ENCODE peak calls at places on chromosomes 3 and 15, in seven cellular contexts. One of them, this sample, is unnamed.

GRCh38 chr15:25832158-25832557 is 31.0 kb downstream of the ATP10A start:
- DNase-seq in sigmoid colon: no peak
- DNase-seq in suprapubic skin: no peak
- DNase-seq in tibial nerve: no peak
- DNase-seq in stomach: no peak
- DNase-seq in transverse colon: no peak
- DNase-seq in A549: no peak
- DNase-seq in this sample: no peak

GRCh38 chr15:89494941-89495637 is 1.3 kb downstream of the RHCG start:
- DNase-seq in suprapubic skin: peak
- DNase-seq in A549: peak
- DNase-seq in transverse colon: peak
- DNase-seq in stomach: no peak
- DNase-seq in sigmoid colon: peak
- DNase-seq in tibial nerve: no peak
- DNase-seq in this sample: no peak

GRCh38 chr3:26963356-26963742 is 340.8 kb downstream of the LRRC3B start:
- DNase-seq in tibial nerve: no peak
- DNase-seq in transverse colon: no peak
- DNase-seq in stomach: no peak
- DNase-seq in sigmoid colon: no peak
- DNase-seq in A549: no peak
- DNase-seq in suprapubic skin: no peak
- DNase-seq in this sample: no peak

GRCh38 chr3:71926242-71926560 is 141.3 kb upstream of the PROK2 start:
- DNase-seq in transverse colon: peak
- DNase-seq in sigmoid colon: no peak
- DNase-seq in stomach: peak
- DNase-seq in A549: peak
- DNase-seq in suprapubic skin: no peak
- DNase-seq in tibial nerve: no peak
- DNase-seq in this sample: no peak

GRCh38 chr3:155744626-155745324 is at the start of gene PLCH1:
- DNase-seq in stomach: peak
- DNase-seq in sigmoid colon: peak
- DNase-seq in tibial nerve: peak
- DNase-seq in transverse colon: peak
- DNase-seq in suprapubic skin: peak
- DNase-seq in A549: peak
- DNase-seq in this sample: peak

GRCh38 chr3:5739949-5740348 is 552.4 kb downstream of the EDEM1 start:
- DNase-seq in transverse colon: no peak
- DNase-seq in stomach: no peak
- DNase-seq in suprapubic skin: no peak
- DNase-seq in sigmoid colon: no peak
- DNase-seq in A549: no peak
- DNase-seq in tibial nerve: no peak
- DNase-seq in this sample: no peak

GRCh38 chr15:38275951-38276350 is 23.3 kb downstream of the SPRED1 start:
- DNase-seq in transverse colon: no peak
- DNase-seq in sigmoid colon: no peak
- DNase-seq in tibial nerve: no peak
- DNase-seq in suprapubic skin: no peak
- DNase-seq in A549: no peak
- DNase-seq in stomach: no peak
- DNase-seq in this sample: no peak

GRCh38 chr3:146638718-146639117 is 33.6 kb upstream of the PLSCR5 start:
- DNase-seq in tibial nerve: no peak
- DNase-seq in stomach: no peak
- DNase-seq in transverse colon: no peak
- DNase-seq in A549: peak
- DNase-seq in sigmoid colon: no peak
- DNase-seq in suprapubic skin: no peak
- DNase-seq in this sample: no peak

GRCh38 chr3:159765025-159765859 is 223.4 kb upstream of the IL12A start:
- DNase-seq in sigmoid colon: peak
- DNase-seq in A549: peak
- DNase-seq in transverse colon: peak
- DNase-seq in stomach: peak
- DNase-seq in tibial nerve: peak
- DNase-seq in suprapubic skin: peak
- DNase-seq in this sample: peak
- TF ChIP-seq EP300 in sigmoid colon: no peak
- TF ChIP-seq EP300 in A549: no peak
- TF ChIP-seq EP300 in transverse colon: peak
- TF ChIP-seq EP300 in stomach: no peak
- TF ChIP-seq EP300 in tibial nerve: peak
- TF ChIP-seq EP300 in suprapubic skin: no peak
- TF ChIP-seq EP300 in this sample: no peak

DNA sequence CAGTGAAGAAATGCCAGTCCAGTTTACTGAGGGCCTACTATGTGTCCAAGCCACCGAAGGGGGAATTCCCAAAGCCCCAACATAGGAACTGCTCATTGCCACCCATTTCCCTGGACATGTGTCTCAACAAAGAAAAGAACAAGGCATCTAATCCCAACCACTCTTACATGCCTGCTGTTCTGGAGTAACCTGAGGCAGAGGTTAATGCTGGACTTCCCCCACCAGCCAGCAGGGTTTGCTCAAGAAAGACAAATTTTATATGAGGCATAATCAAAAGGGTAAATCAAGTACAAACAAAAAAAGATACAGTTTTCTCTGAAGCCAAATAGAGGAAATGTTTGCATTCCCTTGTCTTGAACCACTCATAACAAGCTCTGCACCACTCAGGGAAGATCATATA is 4.1 kb downstream of the ADCY5 start:
- DNase-seq in transverse colon: no peak
- DNase-seq in stomach: no peak
- DNase-seq in A549: no peak
- DNase-seq in suprapubic skin: no peak
- DNase-seq in sigmoid colon: no peak
- DNase-seq in tibial nerve: no peak
- DNase-seq in this sample: no peak
- H3K27ac ChIP-seq in transverse colon: peak
- H3K27ac ChIP-seq in stomach: peak
- H3K27ac ChIP-seq in A549: no peak
- H3K27ac ChIP-seq in suprapubic skin: no peak
- H3K27ac ChIP-seq in sigmoid colon: peak
- H3K27ac ChIP-seq in tibial nerve: no peak
- H3K27ac ChIP-seq in this sample: no peak

DNA sequence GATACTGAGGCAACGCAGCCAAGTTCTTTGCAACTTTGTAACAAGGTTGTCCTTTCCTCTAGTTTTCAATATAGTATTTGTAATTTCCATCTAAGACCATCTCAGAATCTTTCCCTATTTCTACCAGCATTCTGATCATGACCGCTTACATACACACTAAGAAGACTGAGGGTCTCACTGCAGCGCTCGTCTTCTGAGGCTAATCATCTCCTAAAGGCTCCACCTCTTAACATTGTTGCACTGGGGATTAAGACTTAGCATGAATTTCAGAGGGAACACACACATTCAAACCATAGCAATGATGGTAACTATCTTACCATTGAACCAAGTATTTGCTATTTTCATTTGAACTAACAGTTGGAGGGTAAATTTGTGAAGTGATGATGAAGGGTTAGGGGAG is 463.3 kb upstream of the CCDC54 start:
- DNase-seq in transverse colon: no peak
- DNase-seq in stomach: no peak
- DNase-seq in sigmoid colon: no peak
- DNase-seq in suprapubic skin: no peak
- DNase-seq in tibial nerve: no peak
- DNase-seq in A549: no peak
- DNase-seq in this sample: no peak
- TF ChIP-seq EP300 in transverse colon: no peak
- TF ChIP-seq EP300 in stomach: no peak
- TF ChIP-seq EP300 in sigmoid colon: no peak
- TF ChIP-seq EP300 in suprapubic skin: no peak
- TF ChIP-seq EP300 in tibial nerve: no peak
- TF ChIP-seq EP300 in A549: no peak
- TF ChIP-seq EP300 in this sample: no peak

DNA sequence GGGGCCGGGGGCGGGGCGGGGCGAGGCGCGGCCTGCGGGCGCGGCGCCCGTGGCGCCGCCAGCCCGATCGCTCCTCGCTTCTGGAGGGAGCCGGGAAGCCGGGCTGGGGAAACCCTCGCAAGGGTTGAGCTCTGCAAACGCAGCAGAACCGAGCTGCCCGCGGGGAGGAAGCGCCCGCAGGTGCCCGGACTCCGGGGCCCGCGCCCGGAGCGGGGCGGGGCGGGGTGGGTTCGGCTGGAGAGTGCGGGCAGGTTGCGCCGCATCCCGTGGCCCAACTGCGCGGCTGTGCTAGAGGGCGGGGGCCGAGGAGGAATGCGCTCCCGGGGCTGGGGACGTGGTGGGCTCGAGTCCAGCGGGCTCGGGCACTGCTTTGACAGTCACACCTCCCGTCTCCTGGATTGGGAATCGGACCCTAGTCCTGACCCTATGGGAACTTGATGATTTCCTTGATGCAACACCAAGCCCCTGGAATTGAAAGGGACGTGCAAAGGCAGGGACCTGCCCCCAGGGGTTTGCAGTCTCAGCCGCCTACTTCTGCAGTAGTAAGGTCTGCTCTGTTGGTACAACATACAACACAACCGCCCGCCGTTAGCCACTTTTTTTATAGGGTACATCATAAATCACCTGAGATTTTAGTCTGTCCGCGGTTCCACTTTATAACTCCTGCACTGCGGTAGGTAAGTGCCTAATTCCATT is 34.3 kb downstream of the ZBTB38 start:
- DNase-seq in A549: peak
- DNase-seq in stomach: peak
- DNase-seq in tibial nerve: peak
- DNase-seq in suprapubic skin: peak
- DNase-seq in sigmoid colon: peak
- DNase-seq in transverse colon: peak
- DNase-seq in this sample: peak
- H3K27ac ChIP-seq in A549: peak
- H3K27ac ChIP-seq in stomach: peak
- H3K27ac ChIP-seq in tibial nerve: peak
- H3K27ac ChIP-seq in suprapubic skin: peak
- H3K27ac ChIP-seq in sigmoid colon: peak
- H3K27ac ChIP-seq in transverse colon: peak
- H3K27ac ChIP-seq in this sample: peak

GRCh38 chr15:54815546-54815945 is 381.2 kb downstream of the RSL24D1 start:
- DNase-seq in suprapubic skin: no peak
- DNase-seq in A549: no peak
- DNase-seq in sigmoid colon: no peak
- DNase-seq in tibial nerve: no peak
- DNase-seq in transverse colon: no peak
- DNase-seq in stomach: no peak
- DNase-seq in this sample: no peak

GRCh38 chr15:54820098-54820497 is 376.6 kb downstream of the RSL24D1 start:
- DNase-seq in A549: no peak
- DNase-seq in sigmoid colon: no peak
- DNase-seq in stomach: no peak
- DNase-seq in tibial nerve: no peak
- DNase-seq in transverse colon: no peak
- DNase-seq in suprapubic skin: no peak
- DNase-seq in this sample: no peak

GRCh38 chr15:54816406-54816805 is 380.3 kb downstream of the RSL24D1 start:
- DNase-seq in A549: no peak
- DNase-seq in stomach: no peak
- DNase-seq in tibial nerve: no peak
- DNase-seq in sigmoid colon: no peak
- DNase-seq in transverse colon: no peak
- DNase-seq in suprapubic skin: no peak
- DNase-seq in this sample: no peak

DNA sequence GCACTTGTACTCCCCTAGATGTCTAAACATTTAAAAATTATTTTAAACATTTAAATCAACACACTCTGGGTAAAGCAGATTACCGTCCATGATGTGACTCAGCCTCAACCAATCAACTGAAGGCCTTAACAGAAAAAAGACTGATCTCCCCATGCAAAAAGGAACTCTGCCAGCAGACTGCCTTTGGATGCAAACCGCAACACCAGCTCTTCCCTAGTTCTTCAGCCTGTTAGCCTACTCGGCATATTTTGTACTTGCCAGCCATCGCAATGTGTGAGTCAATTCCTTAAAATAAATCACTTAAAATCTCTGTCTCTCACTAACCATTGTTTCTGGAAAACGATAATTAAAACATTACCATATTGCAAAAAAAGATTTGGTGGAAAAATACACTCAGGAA is 375.9 kb downstream of the RSL24D1 start:
- DNase-seq in transverse colon: peak
- DNase-seq in stomach: no peak
- DNase-seq in suprapubic skin: no peak
- DNase-seq in A549: no peak
- DNase-seq in sigmoid colon: no peak
- DNase-seq in tibial nerve: no peak
- DNase-seq in this sample: no peak
- TF ChIP-seq EP300 in transverse colon: no peak
- TF ChIP-seq EP300 in stomach: no peak
- TF ChIP-seq EP300 in suprapubic skin: no peak
- TF ChIP-seq EP300 in A549: no peak
- TF ChIP-seq EP300 in sigmoid colon: no peak
- TF ChIP-seq EP300 in tibial nerve: peak
- TF ChIP-seq EP300 in this sample: no peak

DNA sequence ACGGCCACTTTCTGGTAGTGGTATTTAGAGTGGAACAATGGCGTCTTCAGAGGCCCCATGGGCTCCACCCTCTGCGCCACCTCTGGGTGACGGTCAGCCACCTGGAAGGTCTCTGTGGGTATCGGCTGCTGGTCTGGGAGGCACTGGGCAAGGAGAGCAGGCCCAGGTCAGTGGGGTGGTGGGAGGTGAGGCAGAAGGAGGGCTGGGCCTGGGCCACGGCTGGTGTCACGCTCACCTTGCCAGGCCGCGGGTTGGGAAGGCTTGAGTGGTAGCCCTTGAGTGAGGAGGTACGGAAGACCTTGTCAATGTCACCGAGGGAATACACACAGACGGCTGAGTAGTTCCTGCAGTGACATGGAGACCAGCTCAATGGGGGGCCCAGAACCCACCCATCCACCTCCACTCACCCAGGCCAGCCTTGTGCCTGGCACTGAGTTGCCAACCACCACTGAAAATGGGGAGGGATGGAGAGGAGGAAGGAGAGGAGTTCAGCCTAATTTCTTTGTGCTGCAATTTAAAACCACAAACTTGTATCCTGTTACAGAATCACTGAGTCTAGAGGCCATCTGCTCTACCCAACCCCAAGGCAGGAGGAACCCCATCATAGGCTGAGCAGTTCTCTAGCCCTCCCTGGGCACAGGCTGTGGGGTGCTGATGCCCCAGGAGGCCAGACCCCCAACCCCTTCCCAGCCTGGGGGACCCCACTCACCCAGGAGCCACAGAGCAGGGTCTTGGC is 19.0 kb downstream of the SEMA7A start:
- DNase-seq in A549: no peak
- DNase-seq in transverse colon: no peak
- DNase-seq in stomach: no peak
- DNase-seq in tibial nerve: no peak
- DNase-seq in sigmoid colon: no peak
- DNase-seq in suprapubic skin: no peak
- DNase-seq in this sample: no peak
- H3K27ac ChIP-seq in A549: no peak
- H3K27ac ChIP-seq in transverse colon: no peak
- H3K27ac ChIP-seq in stomach: no peak
- H3K27ac ChIP-seq in tibial nerve: no peak
- H3K27ac ChIP-seq in sigmoid colon: no peak
- H3K27ac ChIP-seq in suprapubic skin: no peak
- H3K27ac ChIP-seq in this sample: no peak

This sample was measured in upper lobe of left lung.